ENCODE peak calls at places on chromosomes 2 and 18, in seven cellular contexts. C is breast epithelium, P is K562, S is psoas muscle, O is DND-41, F is heart left ventricle, U is mammary epithelial cell. D is an unnamed sample.

GRCh38 chr2:18871430-18871829 is 282.1 kb upstream of the NT5C1B start:
- DNase-seq in C (no peak), P (no peak), S (no peak), O (no peak), F (no peak), U (peak; percentile 72), D (no peak)

GRCh38 chr2:195660265-195660890 is 3.4 kb downstream of the SLC39A10 start:
- DNase-seq in C (peak; percentile 55), P (peak; percentile 79), S (peak; percentile 25), O (peak; percentile 81), F (peak; percentile 69), U (peak; percentile 39), D (peak; percentile 69)

GRCh38 chr18:75183524-75183923 is 25.4 kb downstream of the PTGR3 start:
- DNase-seq in C (no peak), P (no peak), S (no peak), O (no peak), F (no peak), U (peak; percentile 90), D (no peak)

GRCh38 chr18:59899298-59900221 is at the start of gene PMAIP1:
- DNase-seq in C (peak; percentile 86), P (peak; percentile 85), S (peak; percentile 80), O (peak; percentile 90), F (peak; percentile 79), U (peak; percentile 95), D (peak; percentile 90)

GRCh38 chr2:169513926-169514325 is 4.4 kb downstream of the KLHL41 start:
- DNase-seq in C (no peak), P (no peak), S (peak; percentile 60), O (no peak), F (peak; percentile 26), U (no peak), D (no peak)

GRCh38 chr2:236557894-236558532 is 11.6 kb upstream of the ACKR3 start:
- DNase-seq in C (no peak), P (no peak), S (no peak), O (no peak), F (no peak), U (no peak), D (no peak)

GRCh38 chr2:62724886-62725711 is 19.6 kb downstream of the EHBP1 start:
- DNase-seq in C (no peak), P (peak; percentile 33), S (no peak), O (peak; percentile 43), F (no peak), U (no peak), D (no peak)

GRCh38 chr2:240999873-241000541 is 1.6 kb downstream of the SNED1 start:
- DNase-seq in C (peak; percentile 49), P (no peak), S (no peak), O (no peak), F (peak; percentile 14), U (no peak), D (no peak)

GRCh38 chr2:41206004-41206403 is 754.1 kb upstream of the SLC8A1 start:
- DNase-seq in C (no peak), P (no peak), S (no peak), O (no peak), F (peak; percentile 12), U (no peak), D (no peak)

GRCh38 chr2:70546885-70547284 is 6.7 kb downstream of the TGFA start:
- DNase-seq in C (no peak), P (no peak), S (no peak), O (no peak), F (no peak), U (no peak), D (no peak)

GRCh38 chr2:237882510-237883481 is 23.4 kb downstream of the RAMP1 start:
- DNase-seq in C (peak; percentile 34), P (no peak), S (no peak), O (no peak), F (no peak), U (no peak), D (no peak)

GRCh38 chr2:12980817-12981216 is 264.1 kb downstream of the TRIB2 start:
- DNase-seq in C (no peak), P (no peak), S (no peak), O (no peak), F (no peak), U (no peak), D (no peak)

GRCh38 chr2:208047840-208048239 is 22.5 kb upstream of the PLEKHM3 start:
- DNase-seq in C (no peak), P (no peak), S (no peak), O (no peak), F (no peak), U (no peak), D (no peak)

GRCh38 chr2:215833531-215834162 is 179.7 kb downstream of the MREG start:
- DNase-seq in C (no peak), P (peak; percentile 60), S (no peak), O (no peak), F (no peak), U (peak; percentile 71), D (no peak)

GRCh38 chr18:63177259-63177658 is 142.3 kb downstream of the BCL2 start:
- DNase-seq in C (no peak), P (no peak), S (no peak), O (no peak), F (no peak), U (no peak), D (no peak)
- H3K27ac ChIP-seq in C (peak overlapping the region; percentile 93), P (no peak overlapping the region), S (no peak overlapping the region), O (no peak overlapping the region), F (no peak overlapping the region), U (no peak overlapping the region), D (no peak overlapping the region)

GRCh38 chr2:219637842-219638185 is 10.4 kb downstream of the SLC4A3 start:
- DNase-seq in C (no peak), P (no peak), S (no peak), O (no peak), F (no peak), U (no peak), D (no peak)

GRCh38 chr2:219636941-219637841 is 9.8 kb downstream of the SLC4A3 start:
- DNase-seq in C (no peak), P (no peak), S (no peak), O (no peak), F (no peak), U (no peak), D (no peak)

GRCh38 chr2:219639356-219639755 is 11.9 kb downstream of the SLC4A3 start:
- DNase-seq in C (no peak), P (peak; percentile 63), S (no peak), O (no peak), F (no peak), U (no peak), D (no peak)

GRCh38 chr2:219638217-219638947 is 11.0 kb downstream of the SLC4A3 start:
- DNase-seq in C (no peak), P (no peak), S (no peak), O (no peak), F (no peak), U (no peak), D (no peak)

DNA sequence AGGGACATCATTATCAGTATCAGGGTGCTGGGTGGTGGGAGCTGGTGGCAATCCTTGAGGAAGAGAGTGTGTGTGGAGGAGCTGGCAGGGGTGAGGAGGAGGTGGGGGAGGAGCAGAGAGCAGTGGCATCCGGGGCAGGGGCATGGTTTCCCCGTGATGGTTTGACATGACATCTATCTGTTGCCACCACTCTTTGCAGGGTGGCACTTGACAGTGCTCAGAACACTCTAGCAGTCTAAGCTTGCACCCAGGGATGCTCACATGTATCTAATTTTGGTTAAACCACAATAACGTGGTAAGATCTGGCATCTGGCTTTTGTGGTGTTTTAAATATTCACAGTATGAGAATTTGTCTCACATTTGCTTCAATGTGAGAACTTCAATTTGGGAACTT is 11.5 kb downstream of the SLC4A3 start:
- DNase-seq in C (no peak), P (no peak), S (no peak), O (no peak), F (no peak), U (no peak), D (no peak)
- H3K36me3 ChIP-seq in C (no peaks in the 10 kb centered on the region), P (no peaks in the 10 kb centered on the region), S (no peaks in the 10 kb centered on the region), O (no peaks in the 10 kb centered on the region), F (no peaks in the 10 kb centered on the region), U (no peaks in the 10 kb centered on the region), D (no peaks in the 10 kb centered on the region)

GRCh38 chr2:46813046-46813445 is 102.6 kb downstream of the MCFD2 start:
- DNase-seq in C (no peak), P (no peak), S (peak; percentile 68), O (no peak), F (peak; percentile 73), U (no peak), D (no peak)
- H3K27ac ChIP-seq in C (peak overlapping the region; percentile 79), P (no peak overlapping the region), S (peak overlapping the region; percentile 72), O (no peak overlapping the region), F (no peak overlapping the region), U (no peak overlapping the region), D (no peak overlapping the region)

GRCh38 chr2:224884188-224884587 is 158.1 kb downstream of the DOCK10 start:
- DNase-seq in C (no peak), P (no peak), S (no peak), O (no peak), F (no peak), U (peak; percentile 27), D (no peak)

GRCh38 chr2:224883700-224884099 is 158.6 kb downstream of the DOCK10 start:
- DNase-seq in C (no peak), P (no peak), S (no peak), O (no peak), F (no peak), U (no peak), D (no peak)

GRCh38 chr2:224882291-224883171 is 159.7 kb downstream of the DOCK10 start:
- DNase-seq in C (no peak), P (no peak), S (no peak), O (no peak), F (no peak), U (peak; percentile 86), D (no peak)

GRCh38 chr2:224881846-224882245 is 160.4 kb downstream of the DOCK10 start:
- DNase-seq in C (no peak), P (no peak), S (no peak), O (no peak), F (no peak), U (no peak), D (no peak)

DNA sequence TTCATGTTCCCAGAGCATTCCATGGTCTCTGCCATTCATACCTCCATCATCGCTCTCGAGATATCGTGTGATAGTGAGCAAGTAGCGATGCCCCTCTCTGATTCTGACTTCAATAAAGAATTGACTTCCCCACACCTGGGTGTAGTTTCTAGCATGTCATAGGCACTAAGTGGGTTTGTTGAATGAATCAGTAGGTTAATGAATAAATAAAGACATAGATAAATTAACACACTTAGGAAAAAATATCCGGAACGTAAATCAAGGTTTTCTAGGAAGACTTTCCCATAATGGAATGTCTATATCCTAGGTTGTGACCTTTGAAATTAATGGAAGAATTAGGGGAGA is 159.1 kb downstream of the DOCK10 start:
- DNase-seq in C (no peak), P (no peak), S (no peak), O (no peak), F (no peak), U (no peak), D (no peak)
- H3K36me3 ChIP-seq in C (no peaks in the 10 kb centered on the region), P (no peaks in the 10 kb centered on the region), S (no peaks in the 10 kb centered on the region), O (peaks cover 75% of the 10 kb centered on the region), F (no peaks in the 10 kb centered on the region), U (no peaks in the 10 kb centered on the region), D (peaks cover 84% of the 10 kb centered on the region)

D was measured in CD4-positive, CD25-positive, alpha-beta regulatory T cell.